ENCODE peak calls at places on chromosomes 6 and 20, in four cellular contexts. K, Q, G and M are unnamed samples.

GRCh38 chr20:47544240-47544639 is 42.6 kb downstream of the NCOA3 start:
- DNase-seq in K (peak), Q (peak), G (no peak), M (no peak)

GRCh38 chr6:22556298-22556697 is 13.1 kb upstream of the HDGFL1 start:
- DNase-seq in K (no peak), Q (no peak), G (no peak), M (no peak)

GRCh38 chr6:111456208-111456607 is 26.8 kb downstream of the REV3L start:
- DNase-seq in K (peak), Q (no peak), G (no peak), M (no peak)

GRCh38 chr6:2665169-2666070 is 85.3 kb downstream of the MYLK4 start:
- DNase-seq in K (peak), Q (peak), G (no peak), M (no peak)

GRCh38 chr20:63009988-63010769 is 3.4 kb upstream of the BHLHE23 start:
- DNase-seq in K (no peak), Q (no peak), G (peak), M (peak)

GRCh38 chr20:15528386-15529111 is 1044.7 kb downstream of the KIF16B start:
- DNase-seq in K (no peak), Q (no peak), G (no peak), M (no peak)

GRCh38 chr6:110226261-110226660 is 46.0 kb downstream of the CDC40 start:
- DNase-seq in K (no peak), Q (no peak), G (no peak), M (no peak)

GRCh38 chr6:14585689-14586088 is 468.1 kb downstream of the CD83 start:
- DNase-seq in K (no peak), Q (no peak), G (no peak), M (no peak)

GRCh38 chr6:36911946-36912555 is 26.3 kb downstream of the C6orf89 start:
- DNase-seq in K (no peak), Q (no peak), G (no peak), M (no peak)

GRCh38 chr6:106628658-106629102 is 618 bp downstream of the RTN4IP1 start:
- DNase-seq in K (no peak), Q (no peak), G (no peak), M (no peak)

GRCh38 chr6:99613705-99614429 is 7.2 kb downstream of the PRDM13 start:
- DNase-seq in K (no peak), Q (no peak), G (peak), M (peak)

GRCh38 chr20:17699931-17700351 is at the start of gene BANF2:
- DNase-seq in K (no peak), Q (no peak), G (no peak), M (no peak)

GRCh38 chr20:63792866-63793265 is 38.2 kb downstream of the ZBTB46 start:
- DNase-seq in K (no peak), Q (no peak), G (no peak), M (no peak)

GRCh38 chr6:89564752-89565427 is 73.7 kb downstream of the LYRM2 start:
- DNase-seq in K (no peak), Q (no peak), G (no peak), M (no peak)

DNA sequence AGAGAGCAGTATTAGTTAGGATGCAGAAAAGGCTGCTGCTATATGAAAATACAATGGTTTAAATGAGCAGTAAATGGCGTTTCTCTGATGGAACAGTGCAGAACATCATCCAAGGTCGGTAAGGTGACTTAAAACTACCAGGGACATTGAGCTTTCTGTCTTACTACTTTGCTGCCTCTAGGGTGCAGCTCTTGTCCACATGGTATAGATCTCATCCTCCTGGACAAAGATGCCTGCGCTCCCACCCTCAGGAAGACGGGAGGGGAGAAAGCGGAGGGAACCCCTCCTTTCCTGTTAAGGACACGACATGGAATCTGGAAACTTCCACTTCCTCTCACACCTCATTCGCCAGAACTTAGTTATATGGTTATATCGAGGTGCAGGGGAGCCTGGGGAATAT is 224.4 kb upstream of the TSHZ2 start:
- DNase-seq in K (no peak), Q (no peak), G (no peak), M (no peak)
- TF ChIP-seq CTCF in K (no peak), Q (peak), G (no peak), M (peak)

GRCh38 chr6:12603711-12604049 is 112.9 kb upstream of the PHACTR1 start:
- DNase-seq in K (no peak), Q (no peak), G (no peak), M (no peak)
- TF ChIP-seq CTCF in K (no peak), Q (no peak), G (no peak), M (no peak)

DNA sequence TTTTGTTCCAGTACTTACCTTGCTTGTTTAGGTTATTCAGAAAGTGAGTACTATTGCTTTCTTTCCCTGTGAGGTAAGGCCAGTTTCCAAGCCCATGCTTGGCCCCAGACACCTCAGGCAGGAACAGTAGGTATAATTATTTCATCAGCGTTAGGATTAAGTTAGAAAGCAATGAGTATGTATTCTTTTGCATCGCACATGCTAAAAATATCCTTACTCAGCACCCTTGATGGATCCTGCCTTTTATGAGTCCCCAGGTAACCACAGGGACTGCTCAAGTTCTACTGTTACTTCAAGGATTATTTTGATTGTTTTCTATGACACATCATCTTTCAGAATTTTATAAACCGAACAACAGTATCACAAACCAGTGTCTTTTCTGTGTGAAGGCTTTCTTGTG is 128.9 kb downstream of the FARS2 start:
- DNase-seq in K (no peak), Q (no peak), G (no peak), M (no peak)
- TF ChIP-seq CTCF in K (no peak), Q (no peak), G (no peak), M (no peak)

GRCh38 chr20:23112595-23112994 is 26.5 kb upstream of the CD93 start:
- DNase-seq in K (no peak), Q (no peak), G (no peak), M (no peak)
- TF ChIP-seq CTCF in K (no peak), Q (no peak), G (no peak), M (no peak)